ENCODE peak calls at places on chromosome 5, in six cellular contexts. One of them, this sample, is unnamed. For H3K9me3, the result is how much of the 10 kb centered on the place peaks cover.

GRCh38 chr5:37840036-37840909 is at the start of gene GDNF:
- DNase-seq in aorta: no peak
- DNase-seq in SK-N-MC: no peak
- DNase-seq in lung: no peak
- DNase-seq in CD8-positive, alpha-beta T cell: no peak
- DNase-seq in AG04450: peak
- DNase-seq in this sample: peak

GRCh38 chr5:137734962-137735530 is 843 bp downstream of the KLHL3 start:
- DNase-seq in SK-N-MC: no peak
- DNase-seq in lung: peak
- DNase-seq in CD8-positive, alpha-beta T cell: peak
- DNase-seq in aorta: peak
- DNase-seq in AG04450: no peak
- DNase-seq in this sample: no peak

GRCh38 chr5:157143127-157143959 is 678 bp upstream of the MED7 start:
- DNase-seq in CD8-positive, alpha-beta T cell: peak
- DNase-seq in lung: peak
- DNase-seq in aorta: peak
- DNase-seq in AG04450: no peak
- DNase-seq in SK-N-MC: no peak
- DNase-seq in this sample: peak

GRCh38 chr5:122683631-122684030 is 91.2 kb upstream of the SNX2 start:
- DNase-seq in CD8-positive, alpha-beta T cell: no peak
- DNase-seq in lung: no peak
- DNase-seq in SK-N-MC: no peak
- DNase-seq in aorta: no peak
- DNase-seq in AG04450: no peak
- DNase-seq in this sample: no peak

GRCh38 chr5:27171696-27172362 is 133.4 kb upstream of the CDH9 start:
- DNase-seq in CD8-positive, alpha-beta T cell: no peak
- DNase-seq in SK-N-MC: no peak
- DNase-seq in aorta: no peak
- DNase-seq in lung: no peak
- DNase-seq in AG04450: no peak
- DNase-seq in this sample: no peak

GRCh38 chr5:87347841-87348240 is 64.9 kb downstream of the CCNH start:
- DNase-seq in SK-N-MC: no peak
- DNase-seq in aorta: no peak
- DNase-seq in AG04450: no peak
- DNase-seq in lung: no peak
- DNase-seq in CD8-positive, alpha-beta T cell: no peak
- DNase-seq in this sample: no peak

GRCh38 chr5:42022383-42022782 is 97.3 kb downstream of the FBXO4 start:
- DNase-seq in lung: no peak
- DNase-seq in SK-N-MC: no peak
- DNase-seq in aorta: no peak
- DNase-seq in AG04450: no peak
- DNase-seq in CD8-positive, alpha-beta T cell: no peak
- DNase-seq in this sample: no peak

GRCh38 chr5:42666821-42667325 is 89.7 kb upstream of the CCDC152 start:
- DNase-seq in CD8-positive, alpha-beta T cell: no peak
- DNase-seq in SK-N-MC: no peak
- DNase-seq in aorta: no peak
- DNase-seq in AG04450: no peak
- DNase-seq in lung: no peak
- DNase-seq in this sample: no peak

GRCh38 chr5:53438079-53438478 is 42.4 kb upstream of the FST start:
- DNase-seq in CD8-positive, alpha-beta T cell: no peak
- DNase-seq in AG04450: no peak
- DNase-seq in aorta: no peak
- DNase-seq in lung: no peak
- DNase-seq in SK-N-MC: no peak
- DNase-seq in this sample: no peak

GRCh38 chr5:170755679-170756456 is 27.7 kb upstream of the GABRP start:
- DNase-seq in lung: peak
- DNase-seq in SK-N-MC: no peak
- DNase-seq in CD8-positive, alpha-beta T cell: no peak
- DNase-seq in AG04450: no peak
- DNase-seq in aorta: no peak
- DNase-seq in this sample: no peak

GRCh38 chr5:140133514-140134167 is 7.9 kb downstream of the IGIP start:
- DNase-seq in CD8-positive, alpha-beta T cell: no peak
- DNase-seq in lung: no peak
- DNase-seq in AG04450: no peak
- DNase-seq in aorta: no peak
- DNase-seq in SK-N-MC: no peak
- DNase-seq in this sample: no peak

GRCh38 chr5:53321073-53321472 is 159.4 kb upstream of the FST start:
- DNase-seq in SK-N-MC: no peak
- DNase-seq in lung: no peak
- DNase-seq in CD8-positive, alpha-beta T cell: no peak
- DNase-seq in aorta: no peak
- DNase-seq in AG04450: no peak
- DNase-seq in this sample: no peak

GRCh38 chr5:31161772-31162171 is 31.7 kb upstream of the CDH6 start:
- DNase-seq in CD8-positive, alpha-beta T cell: no peak
- DNase-seq in SK-N-MC: no peak
- DNase-seq in lung: no peak
- DNase-seq in aorta: no peak
- DNase-seq in AG04450: no peak
- DNase-seq in this sample: no peak

GRCh38 chr5:126195410-126196100 is 227.7 kb upstream of the GRAMD2B start:
- DNase-seq in aorta: no peak
- DNase-seq in AG04450: no peak
- DNase-seq in lung: no peak
- DNase-seq in SK-N-MC: no peak
- DNase-seq in CD8-positive, alpha-beta T cell: no peak
- DNase-seq in this sample: no peak

GRCh38 chr5:139470821-139471300 is at the start of gene SMIM33:
- DNase-seq in CD8-positive, alpha-beta T cell: peak
- DNase-seq in AG04450: no peak
- DNase-seq in SK-N-MC: no peak
- DNase-seq in aorta: no peak
- DNase-seq in lung: no peak
- DNase-seq in this sample: no peak

GRCh38 chr5:134911285-134912215 is 6.6 kb downstream of the PCBD2 start:
- DNase-seq in aorta: no peak
- DNase-seq in lung: no peak
- DNase-seq in CD8-positive, alpha-beta T cell: no peak
- DNase-seq in AG04450: no peak
- DNase-seq in SK-N-MC: no peak
- DNase-seq in this sample: no peak

GRCh38 chr5:110054240-110054639 is 364.5 kb downstream of the MAN2A1 start:
- DNase-seq in AG04450: no peak
- DNase-seq in SK-N-MC: peak
- DNase-seq in aorta: peak
- DNase-seq in CD8-positive, alpha-beta T cell: peak
- DNase-seq in lung: no peak
- DNase-seq in this sample: peak

GRCh38 chr5:148687427-148687826 is 33.1 kb upstream of the HTR4 start:
- DNase-seq in CD8-positive, alpha-beta T cell: no peak
- DNase-seq in SK-N-MC: no peak
- DNase-seq in AG04450: no peak
- DNase-seq in lung: no peak
- DNase-seq in aorta: no peak
- DNase-seq in this sample: peak

GRCh38 chr5:40832345-40832744 is 2.7 kb downstream of the RPL37 start:
- DNase-seq in SK-N-MC: no peak
- DNase-seq in aorta: no peak
- DNase-seq in lung: no peak
- DNase-seq in AG04450: no peak
- DNase-seq in CD8-positive, alpha-beta T cell: no peak
- DNase-seq in this sample: no peak

GRCh38 chr5:112848116-112848811 is 12.8 kb upstream of the SRP19 start:
- DNase-seq in CD8-positive, alpha-beta T cell: peak
- DNase-seq in AG04450: peak
- DNase-seq in SK-N-MC: peak
- DNase-seq in lung: no peak
- DNase-seq in aorta: no peak
- DNase-seq in this sample: peak

GRCh38 chr5:107126341-107126740 is 544.4 kb downstream of the EFNA5 start:
- DNase-seq in SK-N-MC: no peak
- DNase-seq in CD8-positive, alpha-beta T cell: no peak
- DNase-seq in AG04450: no peak
- DNase-seq in aorta: no peak
- DNase-seq in lung: no peak
- DNase-seq in this sample: no peak

GRCh38 chr5:60677831-60678664 is 21.9 kb downstream of the DEPDC1B start:
- DNase-seq in SK-N-MC: no peak
- DNase-seq in CD8-positive, alpha-beta T cell: no peak
- DNase-seq in lung: no peak
- DNase-seq in aorta: no peak
- DNase-seq in AG04450: no peak
- DNase-seq in this sample: no peak

GRCh38 chr5:124889522-124889828 is 143.0 kb upstream of the ZNF608 start:
- DNase-seq in lung: no peak
- DNase-seq in aorta: no peak
- DNase-seq in SK-N-MC: no peak
- DNase-seq in AG04450: no peak
- DNase-seq in CD8-positive, alpha-beta T cell: no peak
- DNase-seq in this sample: no peak

GRCh38 chr5:172841258-172841657 is 7.2 kb downstream of the ERGIC1 start:
- DNase-seq in AG04450: no peak
- DNase-seq in lung: no peak
- DNase-seq in aorta: no peak
- DNase-seq in CD8-positive, alpha-beta T cell: no peak
- DNase-seq in SK-N-MC: no peak
- DNase-seq in this sample: no peak

DNA sequence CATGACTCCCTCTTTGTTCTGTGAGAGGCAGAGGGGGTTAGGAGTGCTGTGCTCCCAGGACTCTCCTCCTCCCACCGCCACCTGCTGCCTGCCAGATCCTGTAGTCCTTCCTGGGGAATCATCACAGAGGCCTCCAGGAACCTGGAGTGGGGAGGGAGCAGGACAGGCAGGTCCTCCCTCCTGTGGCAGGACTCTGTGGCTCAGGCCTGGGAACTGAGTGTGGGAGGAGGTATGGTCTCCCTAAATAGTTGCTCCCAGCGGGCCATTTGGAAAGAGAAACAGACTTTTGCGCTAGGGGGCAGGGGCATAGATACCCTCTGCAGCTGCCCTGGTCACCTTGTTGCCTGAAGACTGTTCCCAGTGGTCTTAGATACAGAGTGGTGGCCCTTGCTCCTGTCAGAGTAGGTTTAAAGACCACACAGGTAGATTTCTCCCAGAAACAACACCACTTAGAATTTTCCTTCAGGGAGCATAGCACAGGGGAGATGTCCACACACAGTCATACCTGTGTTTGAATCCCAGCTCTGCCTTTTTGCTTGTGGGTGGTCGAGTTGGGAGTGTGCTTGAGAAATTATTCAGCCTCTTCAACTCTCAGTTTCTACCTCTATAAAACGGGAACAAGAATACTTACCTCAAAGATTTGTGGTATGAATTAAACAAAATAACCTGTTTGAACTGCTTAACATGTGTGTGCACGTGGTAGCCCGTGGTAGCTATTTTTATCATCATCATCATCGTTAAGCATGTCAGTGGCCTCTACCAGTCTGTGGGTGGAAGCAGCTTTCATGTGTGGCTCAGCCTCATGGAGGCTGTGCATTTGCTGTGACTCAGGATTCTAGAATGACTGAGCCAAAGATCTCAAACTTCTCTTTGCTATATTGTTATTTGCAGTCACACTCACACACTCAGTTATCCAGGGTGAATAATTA is 55.8 kb downstream of the SLC22A5 start:
- DNase-seq in CD8-positive, alpha-beta T cell: peak
- DNase-seq in lung: no peak
- DNase-seq in SK-N-MC: no peak
- DNase-seq in AG04450: no peak
- DNase-seq in aorta: no peak
- DNase-seq in this sample: peak
- H3K4me3 ChIP-seq in CD8-positive, alpha-beta T cell: no peak
- H3K4me3 ChIP-seq in lung: no peak
- H3K4me3 ChIP-seq in SK-N-MC: no peak
- H3K4me3 ChIP-seq in AG04450: no peak
- H3K4me3 ChIP-seq in aorta: no peak
- H3K4me3 ChIP-seq in this sample: no peak

DNA sequence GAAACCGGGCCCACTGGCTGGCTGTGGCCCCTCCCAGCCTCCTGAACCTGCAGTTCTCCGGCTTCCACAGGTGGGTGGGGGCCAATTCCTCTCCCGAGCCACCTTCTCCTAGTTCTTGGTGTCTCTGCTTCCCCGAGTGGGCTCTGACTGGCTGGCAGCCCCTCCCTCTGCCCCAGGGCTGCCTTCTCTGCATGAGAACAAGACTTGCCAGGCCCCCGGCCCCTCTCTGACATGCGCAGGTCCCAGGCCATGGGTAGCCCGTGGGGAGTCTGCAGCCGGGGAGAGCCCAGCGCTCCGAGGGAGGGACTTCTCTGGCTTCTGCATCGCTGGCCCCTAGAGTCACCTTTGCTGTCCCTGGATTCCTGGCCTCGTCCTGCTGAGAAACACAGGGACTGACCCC is 421.7 kb downstream of the IRX2 start:
- DNase-seq in aorta: no peak
- DNase-seq in lung: no peak
- DNase-seq in AG04450: no peak
- DNase-seq in SK-N-MC: no peak
- DNase-seq in CD8-positive, alpha-beta T cell: no peak
- DNase-seq in this sample: no peak
- H3K9me3 ChIP-seq in aorta: under half
- H3K9me3 ChIP-seq in lung: under half
- H3K9me3 ChIP-seq in AG04450: half or more
- H3K9me3 ChIP-seq in SK-N-MC: under half
- H3K9me3 ChIP-seq in CD8-positive, alpha-beta T cell: under half
- H3K9me3 ChIP-seq in this sample: under half

DNA sequence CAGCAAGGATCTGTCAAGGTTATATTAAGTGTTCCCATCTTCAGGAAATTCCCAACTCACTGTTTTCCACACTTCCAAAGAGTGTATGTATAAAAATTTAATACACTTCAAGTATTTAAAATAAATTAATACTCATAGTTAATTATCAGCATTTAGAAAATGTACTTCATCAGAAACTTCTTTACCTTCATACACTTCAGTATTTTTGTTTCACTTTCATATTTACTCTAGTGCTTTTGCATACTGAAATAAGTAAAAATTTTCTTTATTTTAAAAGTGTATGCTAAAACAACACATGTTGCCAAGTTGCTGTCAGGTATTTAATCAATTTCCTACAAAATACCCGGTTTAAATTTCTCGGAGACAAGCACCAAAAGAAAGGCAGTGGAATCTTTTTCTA is 16.5 kb downstream of the RICTOR start:
- DNase-seq in SK-N-MC: no peak
- DNase-seq in CD8-positive, alpha-beta T cell: no peak
- DNase-seq in lung: no peak
- DNase-seq in aorta: no peak
- DNase-seq in AG04450: no peak
- DNase-seq in this sample: no peak
- H3K4me3 ChIP-seq in SK-N-MC: no peak
- H3K4me3 ChIP-seq in CD8-positive, alpha-beta T cell: no peak
- H3K4me3 ChIP-seq in lung: no peak
- H3K4me3 ChIP-seq in aorta: no peak
- H3K4me3 ChIP-seq in AG04450: peak
- H3K4me3 ChIP-seq in this sample: peak

DNA sequence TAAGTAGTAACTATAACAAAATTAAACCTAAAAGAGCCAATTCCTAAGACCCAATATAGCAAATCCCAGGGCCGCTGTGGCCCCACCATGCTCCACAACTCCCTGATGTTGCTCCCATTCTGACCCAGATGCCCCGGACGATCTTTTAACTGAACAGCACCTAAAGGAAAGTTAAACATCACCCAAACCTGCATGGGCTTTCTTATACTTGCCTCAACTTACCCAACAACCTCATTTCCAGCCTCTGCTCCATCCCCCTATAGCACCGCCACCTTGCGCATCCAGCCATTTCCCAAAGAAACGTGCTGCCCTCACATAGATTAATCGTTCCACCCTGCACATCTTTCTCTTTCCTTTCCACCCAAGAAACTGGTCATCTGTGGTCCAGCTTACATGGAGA is 54.6 kb downstream of the ZNF354C start:
- DNase-seq in aorta: no peak
- DNase-seq in lung: no peak
- DNase-seq in AG04450: no peak
- DNase-seq in CD8-positive, alpha-beta T cell: no peak
- DNase-seq in SK-N-MC: no peak
- DNase-seq in this sample: no peak
- H3K9me3 ChIP-seq in aorta: under half
- H3K9me3 ChIP-seq in lung: half or more
- H3K9me3 ChIP-seq in AG04450: half or more
- H3K9me3 ChIP-seq in CD8-positive, alpha-beta T cell: under half
- H3K9me3 ChIP-seq in SK-N-MC: under half
- H3K9me3 ChIP-seq in this sample: under half